ENCODE peak calls at places on chromosomes 4 and X, in eight cellular contexts. V, H, I, P, J, W, X and U are unnamed samples.

GRCh38 chr4:2413821-2414610 is 4.4 kb downstream of the ZFYVE28 start:
- DNase-seq in J (no peak), X (peak), P (no peak), W (no peak), I (no peak), H (no peak), V (no peak), U (peak)

GRCh38 chrX:1452497-1453389 is at the start of gene ASMTL:
- DNase-seq in X (peak), H (peak), I (peak), V (peak), W (peak), J (peak), P (peak), U (peak)

GRCh38 chrX:103215768-103216085 is 819 bp downstream of the BEX4 start:
- DNase-seq in H (no peak), X (no peak), W (no peak), P (no peak), V (no peak), I (no peak), J (peak), U (no peak)

GRCh38 chr4:98661356-98662054 is 3.1 kb upstream of the TSPAN5 start:
- DNase-seq in J (no peak), P (no peak), I (no peak), W (no peak), V (no peak), X (no peak), H (no peak), U (no peak)

GRCh38 chrX:119981286-119982070 is 37.9 kb upstream of the NKAP start:
- DNase-seq in P (peak), V (peak), J (no peak), I (no peak), H (no peak), W (no peak), X (no peak), U (peak)

GRCh38 chrX:69124108-69124507 is 41.1 kb downstream of the PJA1 start:
- DNase-seq in I (no peak), J (peak), P (no peak), W (peak), V (no peak), X (no peak), H (no peak), U (no peak)

GRCh38 chrX:16140983-16141382 is 17.6 kb downstream of the GRPR start:
- DNase-seq in V (no peak), P (no peak), I (no peak), W (no peak), J (no peak), H (no peak), X (no peak), U (no peak)

GRCh38 chr4:41212221-41213203 is 1.8 kb downstream of the APBB2 start:
- DNase-seq in I (peak), J (peak), X (no peak), W (peak), H (no peak), V (peak), P (peak), U (peak)

GRCh38 chrX:38287669-38288068 is 39.6 kb downstream of the RPGR start:
- DNase-seq in H (no peak), I (no peak), J (no peak), X (no peak), W (no peak), P (no peak), V (no peak), U (no peak)

GRCh38 chr4:169033660-169034059 is 23.6 kb upstream of the CBR4 start:
- DNase-seq in W (no peak), X (no peak), I (no peak), P (no peak), V (peak), J (no peak), H (no peak), U (peak)

GRCh38 chr4:65670331-65671031 is at the start of gene EPHA5:
- DNase-seq in V (peak), X (no peak), J (peak), H (peak), I (no peak), W (peak), P (no peak), U (no peak)

GRCh38 chrX:47573334-47574095 is 8.7 kb upstream of the TIMP1 start:
- DNase-seq in H (no peak), I (no peak), X (no peak), W (peak), P (no peak), V (no peak), J (peak), U (no peak)

GRCh38 chr4:145937990-145938611 is 522 bp downstream of the ZNF827 start:
- DNase-seq in W (peak), P (peak), J (peak), X (peak), V (peak), H (no peak), I (no peak), U (peak)

GRCh38 chr4:2962099-2962455 is 1.1 kb downstream of the NOP14 start:
- DNase-seq in H (no peak), V (no peak), W (no peak), P (peak), J (no peak), I (no peak), X (no peak), U (peak)

GRCh38 chr4:153222162-153222789 is 18.0 kb downstream of the TRIM2 start:
- DNase-seq in W (peak), H (peak), I (peak), P (no peak), X (peak), J (peak), V (peak), U (no peak)

GRCh38 chrX:45801554-45801953 is 600.9 kb upstream of the DIPK2B start:
- DNase-seq in W (no peak), H (no peak), X (no peak), J (peak), I (no peak), V (no peak), P (peak), U (peak)

GRCh38 chrX:138018145-138018799 is 452.3 kb downstream of the ZIC3 start:
- DNase-seq in I (no peak), X (no peak), P (no peak), W (no peak), H (no peak), V (no peak), J (peak), U (no peak)

GRCh38 chr4:107153228-107153627 is 117.1 kb upstream of the DKK2 start:
- DNase-seq in I (no peak), J (no peak), X (no peak), P (no peak), H (no peak), V (peak), W (no peak), U (peak)

GRCh38 chrX:136551410-136551809 is 19.4 kb downstream of the VGLL1 start:
- DNase-seq in H (no peak), P (no peak), J (no peak), X (no peak), V (no peak), I (no peak), W (no peak), U (no peak)

GRCh38 chr4:14863420-14864364 is 138.6 kb upstream of the CPEB2 start:
- DNase-seq in W (no peak), I (no peak), X (no peak), H (no peak), J (no peak), V (no peak), P (no peak), U (no peak)

GRCh38 chr4:14864967-14865366 is 137.3 kb upstream of the CPEB2 start:
- DNase-seq in V (no peak), H (no peak), J (no peak), I (no peak), P (no peak), W (no peak), X (no peak), U (no peak)

GRCh38 chr4:14864365-14864762 is 137.9 kb upstream of the CPEB2 start:
- DNase-seq in X (no peak), W (no peak), V (no peak), J (no peak), I (no peak), P (no peak), H (no peak), U (peak)

GRCh38 chr4:14865804-14866203 is 136.5 kb upstream of the CPEB2 start:
- DNase-seq in J (no peak), X (no peak), P (no peak), W (no peak), V (no peak), H (no peak), I (no peak), U (no peak)

DNA sequence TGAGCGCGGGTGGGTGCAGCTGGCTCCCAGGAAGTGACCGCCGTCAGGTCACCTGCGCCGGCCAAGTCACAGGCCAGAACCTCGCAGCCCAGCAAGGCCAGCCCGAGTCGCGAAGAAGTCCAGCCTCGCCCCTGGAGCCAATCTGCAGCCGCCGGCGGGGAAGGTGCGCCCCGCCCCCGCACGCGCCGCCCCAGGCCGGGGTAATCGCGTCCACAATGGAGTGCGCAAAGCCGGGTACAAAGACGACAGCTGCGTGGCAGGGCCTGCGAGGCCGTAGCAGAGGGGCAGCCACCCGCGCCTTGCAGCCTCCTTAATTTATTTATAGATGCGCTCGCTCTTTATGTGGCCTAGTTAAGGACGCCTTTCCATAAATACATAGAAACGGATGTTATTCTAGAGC is 139.4 kb upstream of the CPEB2 start:
- DNase-seq in J (no peak), P (no peak), X (no peak), W (no peak), V (no peak), I (no peak), H (no peak), U (no peak)
- H3K4me3 ChIP-seq in J (no peak), P (no peak), X (no peak), W (peak), V (no peak), I (peak), H (no peak), U (no peak)

GRCh38 chr4:87523307-87523706 is 5.9 kb downstream of the SPARCL1 start:
- DNase-seq in I (no peak), J (no peak), V (no peak), W (peak), P (no peak), X (no peak), H (no peak), U (no peak)
- H3K4me3 ChIP-seq in I (no peak), J (no peak), V (no peak), W (no peak), P (no peak), X (no peak), H (no peak), U (no peak)

DNA sequence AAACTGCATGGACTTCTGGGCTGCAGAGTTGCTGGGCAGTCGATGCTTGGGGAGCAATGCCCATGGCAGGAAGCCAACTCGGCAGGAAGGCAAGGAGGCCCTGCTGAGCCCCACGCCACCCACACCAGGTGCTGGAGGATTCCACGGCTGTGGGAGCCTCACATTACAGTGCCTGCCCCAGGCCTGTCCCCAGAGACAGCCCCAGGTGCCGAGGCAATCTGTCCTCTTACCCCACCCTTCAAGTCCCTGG is 53.9 kb downstream of the HMX1 start:
- DNase-seq in I (no peak), H (peak), W (no peak), P (no peak), X (no peak), J (no peak), V (no peak), U (no peak)
- H3K4me3 ChIP-seq in I (no peak), H (no peak), W (no peak), P (no peak), X (no peak), J (no peak), V (no peak), U (no peak)

GRCh38 chrX:130084651-130085237 is 25.6 kb downstream of the ELF4 start:
- DNase-seq in I (no peak), P (peak), W (no peak), X (no peak), H (no peak), J (no peak), V (no peak), U (peak)
- H3K4me3 ChIP-seq in I (no peak), P (peak), W (no peak), X (peak), H (no peak), J (no peak), V (no peak), U (peak)

GRCh38 chr4:183610033-183610432 is 49.0 kb downstream of the RWDD4 start:
- DNase-seq in X (no peak), W (peak), P (no peak), V (no peak), I (no peak), J (no peak), H (no peak), U (no peak)
- H3K4me3 ChIP-seq in X (no peak), W (no peak), P (no peak), V (no peak), I (no peak), J (no peak), H (no peak), U (no peak)